ENCODE peak calls at places on chromosomes 4 and X, in seven cellular contexts. U is progenitor cell of endocrine pancreas; I is glutamatergic neuron; V is suprapubic skin; C is activated CD8-positive, alpha-beta T cell treated with anti-CD3 and anti-CD28 coated beads for 36 hours; D is lung; T is cardiac muscle cell. M is an unnamed sample.

GRCh38 chr4:184011810-184012209 is 106.7 kb downstream of the STOX2 start:
- DNase-seq in I (no peak), U (no peak), V (no peak), T (no peak), D (no peak), C (no peak), M (no peak)

GRCh38 chrX:119208401-119209057 is 27.6 kb upstream of the PGRMC1 start:
- DNase-seq in C (no peak), V (no peak), U (no peak), D (no peak), T (no peak), I (no peak), M (no peak)

GRCh38 chr4:53781614-53782467 is 190.6 kb upstream of the LNX1 start:
- DNase-seq in V (no peak), T (no peak), U (no peak), I (no peak), C (no peak), D (no peak), M (no peak)

GRCh38 chr4:75715105-75715799 is 9.1 kb upstream of the USO1 start:
- DNase-seq in C (no peak), T (no peak), I (no peak), U (no peak), V (no peak), D (peak; percentile 14), M (no peak)

GRCh38 chrX:107826286-107827136 is 845 bp downstream of the MID2 start:
- DNase-seq in U (peak; percentile 26), C (peak; percentile 30), V (no peak), T (peak; percentile 70), D (no peak), I (peak; percentile 51), M (peak; percentile 23)

GRCh38 chr4:101527186-101527585 is 179.9 kb upstream of the PPP3CA start:
- DNase-seq in V (no peak), T (no peak), D (no peak), I (no peak), C (peak; percentile 89), U (no peak), M (peak; percentile 42)

GRCh38 chr4:140856692-140857091 is 100.5 kb upstream of the TBC1D9 start:
- DNase-seq in T (no peak), V (no peak), I (no peak), U (no peak), C (no peak), D (no peak), M (no peak)

GRCh38 chr4:167143018-167143417 is 91.3 kb downstream of the SPOCK3 start:
- DNase-seq in C (no peak), D (no peak), T (no peak), V (no peak), I (no peak), U (no peak), M (no peak)

GRCh38 chr4:39587881-39588280 is 50.8 kb downstream of the SMIM14 start:
- DNase-seq in V (no peak), U (no peak), T (no peak), C (no peak), I (no peak), D (no peak), M (no peak)

GRCh38 chr4:7396186-7396585 is 38.5 kb downstream of the PSAPL1 start:
- DNase-seq in C (no peak), T (no peak), D (no peak), U (no peak), V (no peak), I (no peak), M (no peak)

GRCh38 chrX:155070663-155070974 is 317 bp downstream of the CMC4 start:
- DNase-seq in C (no peak), D (no peak), V (peak; percentile 63), I (no peak), U (no peak), T (no peak), M (no peak)

GRCh38 chrX:45774961-45775360 is 574.3 kb upstream of the DIPK2B start:
- DNase-seq in T (no peak), C (no peak), D (no peak), V (no peak), I (no peak), U (no peak), M (no peak)

GRCh38 chr4:14125375-14126129 is 498.0 kb upstream of the BOD1L1 start:
- DNase-seq in V (no peak), T (no peak), I (no peak), D (no peak), U (no peak), C (no peak), M (peak; percentile 21)

GRCh38 chrX:71941771-71942170 is 31.1 kb downstream of the NHSL2 start:
- DNase-seq in D (no peak), T (peak; percentile 33), U (no peak), I (no peak), C (no peak), V (no peak), M (no peak)

GRCh38 chr4:113350576-113350975 is 301.1 kb downstream of the ANK2 start:
- DNase-seq in T (no peak), U (no peak), V (no peak), I (no peak), D (no peak), C (no peak), M (no peak)

GRCh38 chr4:89114100-89114499 is 2.8 kb downstream of the TIGD2 start:
- DNase-seq in C (no peak), V (no peak), U (no peak), T (no peak), D (no peak), I (no peak), M (peak; percentile 36)

GRCh38 chr4:67122029-67122428 is 423.3 kb downstream of the CENPC start:
- DNase-seq in T (peak; percentile 48), C (no peak), U (no peak), V (no peak), I (no peak), D (no peak), M (no peak)

GRCh38 chr4:85058551-85058950 is 92.1 kb upstream of the WDFY3 start:
- DNase-seq in I (no peak), T (no peak), V (no peak), C (no peak), U (no peak), D (no peak), M (no peak)

GRCh38 chr4:88439161-88439760 is 17.7 kb upstream of the HERC5 start:
- DNase-seq in U (no peak), D (no peak), V (no peak), I (no peak), T (no peak), C (no peak), M (no peak)

GRCh38 chrX:23902419-23902818 is 5.3 kb downstream of the APOO start:
- DNase-seq in C (no peak), V (no peak), D (no peak), U (no peak), I (no peak), T (peak; percentile 67), M (peak; percentile 28)

GRCh38 chrX:17544831-17545230 is 169.8 kb downstream of the NHS start:
- DNase-seq in T (no peak), I (no peak), U (no peak), V (no peak), C (no peak), D (no peak), M (no peak)

GRCh38 chrX:112211459-112211858 is 128.9 kb upstream of the TRPC5 start:
- DNase-seq in D (no peak), V (no peak), U (no peak), C (peak; percentile 2), I (no peak), T (no peak), M (no peak)

GRCh38 chr4:169335331-169335730 is 64.6 kb upstream of the SH3RF1 start:
- DNase-seq in T (no peak), C (no peak), D (no peak), I (no peak), U (no peak), V (no peak), M (no peak)

GRCh38 chr4:87030606-87031441 is 96.0 kb downstream of the AFF1 start:
- DNase-seq in U (no peak), T (peak; percentile 46), V (no peak), I (no peak), D (no peak), C (no peak), M (no peak)

GRCh38 chr4:101801957-101802356 is 11.4 kb downstream of the BANK1 start:
- DNase-seq in I (no peak), U (no peak), T (no peak), V (no peak), D (no peak), C (no peak), M (no peak)

GRCh38 chrX:11214346-11215190 is 78.6 kb upstream of the AMELX start:
- DNase-seq in I (no peak), T (no peak), U (no peak), C (no peak), D (no peak), V (no peak), M (no peak)

GRCh38 chr4:105972946-105973621 is 77.8 kb downstream of the NPNT start:
- DNase-seq in I (no peak), V (no peak), C (no peak), T (no peak), D (no peak), U (no peak), M (no peak)
- TF ChIP-seq CTCF in I (no peak), V (no peak), C (no peak), T (no peak), D (no peak), U (no peak), M (no peak)

GRCh38 chrX:74291964-74292891 is 11.8 kb upstream of the ZCCHC13 start:
- DNase-seq in U (peak; percentile 54), T (peak; percentile 89), I (peak; percentile 79), D (peak; percentile 84), C (peak; percentile 90), V (peak; percentile 89), M (peak; percentile 75)
- TF ChIP-seq CTCF in U (peak; percentile 25), T (peak; percentile 29), I (no peak), D (no peak), C (no peak), V (no peak), M (peak; percentile 31)

GRCh38 chr4:173827707-173828106 is 297.7 kb upstream of the HAND2 start:
- DNase-seq in T (no peak), I (no peak), V (no peak), U (no peak), C (no peak), D (no peak), M (no peak)
- TF ChIP-seq CTCF in T (peak; percentile 6), I (no peak), V (no peak), U (no peak), C (no peak), D (no peak), M (no peak)

DNA sequence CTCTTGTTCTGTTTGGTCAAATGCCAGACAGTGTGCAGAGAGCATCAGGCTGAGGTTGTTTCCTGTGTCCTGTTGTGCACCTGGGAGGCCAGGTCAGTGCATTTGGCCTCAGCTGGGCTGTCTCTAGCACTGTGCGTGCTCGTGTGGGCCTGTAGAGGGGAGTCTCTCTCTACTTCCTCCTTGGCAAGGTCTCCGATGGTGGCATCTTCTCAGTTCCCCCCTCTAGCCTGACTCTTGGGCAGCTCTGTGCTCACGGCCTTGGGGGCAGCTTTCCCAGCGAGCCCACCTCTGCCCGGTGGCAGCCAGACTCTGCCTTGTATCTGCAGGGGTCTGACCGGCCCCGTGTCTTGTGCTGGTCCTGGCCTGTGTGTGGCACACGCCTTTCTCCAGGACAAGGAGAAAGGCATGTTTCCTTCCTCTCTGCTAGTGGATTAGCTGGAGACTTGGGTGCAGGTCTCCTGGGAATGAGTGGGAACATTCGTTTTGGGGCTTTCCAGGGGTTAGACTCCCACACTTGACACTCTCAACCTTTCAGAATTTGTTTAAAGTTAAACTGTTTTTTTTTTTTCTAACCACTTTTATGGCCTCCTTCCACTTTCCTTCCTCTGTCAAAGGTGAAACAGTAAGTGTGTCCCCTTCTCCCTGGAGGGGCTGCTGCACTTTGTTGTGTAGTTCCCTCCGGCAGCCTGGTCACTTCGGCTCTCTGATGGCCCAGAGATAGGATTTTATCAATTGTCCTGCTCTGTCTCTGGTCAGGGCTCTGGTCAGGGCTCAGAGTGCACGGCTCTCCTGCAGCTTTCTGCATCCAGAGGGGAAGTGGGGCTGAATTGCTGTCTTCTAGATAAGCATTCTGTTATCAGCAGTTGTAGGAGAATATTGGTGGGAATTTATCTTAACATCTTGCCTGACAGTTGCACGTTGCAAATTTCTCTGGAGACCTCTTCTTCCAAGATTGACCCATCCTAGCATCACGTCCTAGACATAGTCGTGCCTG is 62.5 kb downstream of the FAM193A start:
- DNase-seq in V (no peak), U (no peak), T (no peak), D (no peak), C (peak; percentile 31), I (no peak), M (peak; percentile 74)
- TF ChIP-seq CTCF in V (no peak), U (no peak), T (peak; percentile 22), D (no peak), C (no peak), I (no peak), M (peak; percentile 50)